ENCODE peak calls at places on chromosome 7, in five cellular contexts. One of them, this sample, is unnamed. For H3K4me1, the result is how much of the 10 kb centered on the place peaks cover.

GRCh38 chr7:131745645-131746248 is 189.3 kb upstream of the PODXL start:
- DNase-seq in SJSA1: no peak
- DNase-seq in right cardiac atrium: peak
- DNase-seq in CD8-positive, alpha-beta T cell: no peak
- DNase-seq in adrenal gland: peak
- DNase-seq in this sample: no peak

GRCh38 chr7:158812684-158813083 is 16.6 kb downstream of the ESYT2 start:
- DNase-seq in CD8-positive, alpha-beta T cell: peak
- DNase-seq in right cardiac atrium: no peak
- DNase-seq in adrenal gland: no peak
- DNase-seq in SJSA1: no peak
- DNase-seq in this sample: no peak

GRCh38 chr7:117582219-117582704 is 102.4 kb downstream of the CFTR start:
- DNase-seq in CD8-positive, alpha-beta T cell: no peak
- DNase-seq in adrenal gland: peak
- DNase-seq in right cardiac atrium: peak
- DNase-seq in SJSA1: no peak
- DNase-seq in this sample: peak

GRCh38 chr7:92837214-92837749 is 909 bp upstream of the CDK6 start:
- DNase-seq in SJSA1: no peak
- DNase-seq in adrenal gland: no peak
- DNase-seq in right cardiac atrium: no peak
- DNase-seq in CD8-positive, alpha-beta T cell: no peak
- DNase-seq in this sample: no peak

GRCh38 chr7:5523052-5523711 is 99.5 kb upstream of the TNRC18 start:
- DNase-seq in adrenal gland: no peak
- DNase-seq in right cardiac atrium: no peak
- DNase-seq in SJSA1: peak
- DNase-seq in CD8-positive, alpha-beta T cell: no peak
- DNase-seq in this sample: no peak

GRCh38 chr7:90655566-90655965 is 59.4 kb downstream of the CDK14 start:
- DNase-seq in right cardiac atrium: no peak
- DNase-seq in SJSA1: no peak
- DNase-seq in adrenal gland: no peak
- DNase-seq in CD8-positive, alpha-beta T cell: no peak
- DNase-seq in this sample: no peak

GRCh38 chr7:69374036-69374420 is 224.2 kb upstream of the AUTS2 start:
- DNase-seq in CD8-positive, alpha-beta T cell: no peak
- DNase-seq in right cardiac atrium: no peak
- DNase-seq in SJSA1: no peak
- DNase-seq in adrenal gland: no peak
- DNase-seq in this sample: no peak

GRCh38 chr7:116661741-116662329 is 10.2 kb upstream of the MET start:
- DNase-seq in CD8-positive, alpha-beta T cell: no peak
- DNase-seq in adrenal gland: no peak
- DNase-seq in SJSA1: no peak
- DNase-seq in right cardiac atrium: no peak
- DNase-seq in this sample: no peak

GRCh38 chr7:5491251-5492044 is 67.8 kb upstream of the TNRC18 start:
- DNase-seq in right cardiac atrium: peak
- DNase-seq in CD8-positive, alpha-beta T cell: no peak
- DNase-seq in SJSA1: no peak
- DNase-seq in adrenal gland: no peak
- DNase-seq in this sample: no peak

GRCh38 chr7:94529516-94529915 is 19.9 kb downstream of the CASD1 start:
- DNase-seq in right cardiac atrium: no peak
- DNase-seq in CD8-positive, alpha-beta T cell: no peak
- DNase-seq in SJSA1: no peak
- DNase-seq in adrenal gland: no peak
- DNase-seq in this sample: no peak

GRCh38 chr7:151792671-151793070 is 84.2 kb downstream of the PRKAG2 start:
- DNase-seq in right cardiac atrium: no peak
- DNase-seq in SJSA1: no peak
- DNase-seq in adrenal gland: no peak
- DNase-seq in CD8-positive, alpha-beta T cell: no peak
- DNase-seq in this sample: no peak

GRCh38 chr7:133575726-133576125 is 322.8 kb downstream of the EXOC4 start:
- DNase-seq in SJSA1: no peak
- DNase-seq in CD8-positive, alpha-beta T cell: no peak
- DNase-seq in right cardiac atrium: no peak
- DNase-seq in adrenal gland: no peak
- DNase-seq in this sample: no peak

GRCh38 chr7:47543659-47544058 is 38.3 kb downstream of the TNS3 start:
- DNase-seq in adrenal gland: no peak
- DNase-seq in SJSA1: no peak
- DNase-seq in CD8-positive, alpha-beta T cell: no peak
- DNase-seq in right cardiac atrium: no peak
- DNase-seq in this sample: no peak
- H3K4me1 ChIP-seq in adrenal gland: under half
- H3K4me1 ChIP-seq in SJSA1: under half
- H3K4me1 ChIP-seq in CD8-positive, alpha-beta T cell: under half
- H3K4me1 ChIP-seq in right cardiac atrium: under half
- H3K4me1 ChIP-seq in this sample: under half

GRCh38 chr7:29975564-29975963 is 14.0 kb downstream of the SCRN1 start:
- DNase-seq in CD8-positive, alpha-beta T cell: no peak
- DNase-seq in right cardiac atrium: no peak
- DNase-seq in adrenal gland: no peak
- DNase-seq in SJSA1: no peak
- DNase-seq in this sample: no peak

GRCh38 chr7:29974286-29974685 is 15.3 kb downstream of the SCRN1 start:
- DNase-seq in CD8-positive, alpha-beta T cell: no peak
- DNase-seq in adrenal gland: no peak
- DNase-seq in SJSA1: no peak
- DNase-seq in right cardiac atrium: no peak
- DNase-seq in this sample: no peak

GRCh38 chr7:29976265-29976664 is 13.3 kb downstream of the SCRN1 start:
- DNase-seq in CD8-positive, alpha-beta T cell: no peak
- DNase-seq in right cardiac atrium: no peak
- DNase-seq in SJSA1: no peak
- DNase-seq in adrenal gland: no peak
- DNase-seq in this sample: no peak

GRCh38 chr7:29977926-29978652 is 11.5 kb downstream of the SCRN1 start:
- DNase-seq in right cardiac atrium: no peak
- DNase-seq in adrenal gland: no peak
- DNase-seq in SJSA1: no peak
- DNase-seq in CD8-positive, alpha-beta T cell: no peak
- DNase-seq in this sample: no peak

GRCh38 chr7:29976673-29977072 is 12.9 kb downstream of the SCRN1 start:
- DNase-seq in SJSA1: no peak
- DNase-seq in adrenal gland: peak
- DNase-seq in right cardiac atrium: peak
- DNase-seq in CD8-positive, alpha-beta T cell: no peak
- DNase-seq in this sample: no peak
- H3K27ac ChIP-seq in SJSA1: no peak
- H3K27ac ChIP-seq in adrenal gland: no peak
- H3K27ac ChIP-seq in right cardiac atrium: peak
- H3K27ac ChIP-seq in CD8-positive, alpha-beta T cell: no peak
- H3K27ac ChIP-seq in this sample: peak

DNA sequence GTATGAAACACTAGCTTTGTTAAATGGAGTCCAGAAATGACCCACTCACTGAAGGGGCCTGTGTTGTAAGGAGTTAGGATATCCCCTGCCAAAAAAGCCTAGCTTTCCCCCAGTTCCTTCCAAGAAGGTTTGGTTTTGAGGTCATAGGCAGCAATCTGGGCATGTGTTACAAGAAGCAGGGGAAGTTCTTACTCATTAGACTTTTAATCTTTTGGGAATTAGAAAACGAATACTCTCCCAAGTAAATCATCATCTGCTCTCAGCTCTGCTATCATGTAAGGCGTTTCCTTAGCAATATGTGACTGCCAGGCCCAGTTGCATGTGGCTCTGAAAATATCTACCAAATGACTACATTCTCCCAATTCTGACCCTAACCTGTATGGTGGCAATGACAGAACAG is 3.7 kb downstream of the NOD1 start:
- DNase-seq in CD8-positive, alpha-beta T cell: no peak
- DNase-seq in right cardiac atrium: peak
- DNase-seq in adrenal gland: no peak
- DNase-seq in SJSA1: no peak
- DNase-seq in this sample: no peak
- H3K4me1 ChIP-seq in CD8-positive, alpha-beta T cell: under half
- H3K4me1 ChIP-seq in right cardiac atrium: under half
- H3K4me1 ChIP-seq in adrenal gland: under half
- H3K4me1 ChIP-seq in SJSA1: under half
- H3K4me1 ChIP-seq in this sample: half or more

DNA sequence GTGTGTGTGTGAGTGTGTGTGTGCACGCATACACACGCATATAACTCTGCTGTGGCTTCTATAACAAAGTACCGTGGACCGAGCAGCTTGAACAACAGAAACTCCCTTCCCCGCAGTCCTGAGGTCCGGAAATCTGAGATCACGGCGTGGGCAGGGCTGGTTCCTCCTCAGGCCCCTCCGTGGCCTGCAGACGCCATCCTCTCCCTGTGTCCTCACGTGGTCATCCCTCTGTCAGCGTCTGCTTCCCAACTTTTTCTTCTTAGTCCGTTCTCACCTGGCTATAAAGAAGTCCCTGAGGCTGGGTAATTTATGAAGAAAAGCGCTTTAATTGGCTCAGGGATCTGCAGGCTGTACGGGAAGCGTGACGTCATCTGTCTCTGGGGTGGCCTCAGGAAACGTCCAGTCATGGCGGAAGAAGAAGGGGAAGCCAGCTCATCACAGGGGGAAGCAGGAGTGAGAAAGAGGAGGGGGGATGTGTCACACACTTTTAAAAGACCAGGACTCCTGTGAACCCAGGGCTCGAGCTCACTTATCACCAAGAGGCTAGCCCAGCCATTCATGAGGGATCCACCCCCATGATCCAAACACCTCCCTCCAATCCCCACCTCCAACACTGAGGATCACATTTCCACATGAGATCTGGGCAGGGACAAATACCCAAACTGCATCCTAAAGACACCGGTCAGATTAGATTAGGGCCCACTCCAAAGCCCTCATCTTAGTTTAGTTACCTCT is 91.2 kb upstream of the INSIG1 start:
- DNase-seq in right cardiac atrium: peak
- DNase-seq in SJSA1: peak
- DNase-seq in CD8-positive, alpha-beta T cell: peak
- DNase-seq in adrenal gland: peak
- DNase-seq in this sample: peak
- H3K27ac ChIP-seq in right cardiac atrium: peak
- H3K27ac ChIP-seq in SJSA1: peak
- H3K27ac ChIP-seq in CD8-positive, alpha-beta T cell: peak
- H3K27ac ChIP-seq in adrenal gland: no peak
- H3K27ac ChIP-seq in this sample: peak

GRCh38 chr7:123649956-123650355 is 5.7 kb upstream of the LMOD2 start:
- DNase-seq in right cardiac atrium: no peak
- DNase-seq in adrenal gland: no peak
- DNase-seq in SJSA1: no peak
- DNase-seq in CD8-positive, alpha-beta T cell: no peak
- DNase-seq in this sample: no peak

GRCh38 chr7:123652406-123652805 is 3.3 kb upstream of the LMOD2 start:
- DNase-seq in CD8-positive, alpha-beta T cell: no peak
- DNase-seq in SJSA1: no peak
- DNase-seq in adrenal gland: no peak
- DNase-seq in right cardiac atrium: no peak
- DNase-seq in this sample: no peak

GRCh38 chr7:123653162-123653561 is 2.5 kb upstream of the LMOD2 start:
- DNase-seq in CD8-positive, alpha-beta T cell: no peak
- DNase-seq in SJSA1: no peak
- DNase-seq in right cardiac atrium: no peak
- DNase-seq in adrenal gland: no peak
- DNase-seq in this sample: no peak

GRCh38 chr7:123647106-123647730 is 8.4 kb upstream of the LMOD2 start:
- DNase-seq in SJSA1: no peak
- DNase-seq in adrenal gland: no peak
- DNase-seq in right cardiac atrium: no peak
- DNase-seq in CD8-positive, alpha-beta T cell: no peak
- DNase-seq in this sample: no peak

DNA sequence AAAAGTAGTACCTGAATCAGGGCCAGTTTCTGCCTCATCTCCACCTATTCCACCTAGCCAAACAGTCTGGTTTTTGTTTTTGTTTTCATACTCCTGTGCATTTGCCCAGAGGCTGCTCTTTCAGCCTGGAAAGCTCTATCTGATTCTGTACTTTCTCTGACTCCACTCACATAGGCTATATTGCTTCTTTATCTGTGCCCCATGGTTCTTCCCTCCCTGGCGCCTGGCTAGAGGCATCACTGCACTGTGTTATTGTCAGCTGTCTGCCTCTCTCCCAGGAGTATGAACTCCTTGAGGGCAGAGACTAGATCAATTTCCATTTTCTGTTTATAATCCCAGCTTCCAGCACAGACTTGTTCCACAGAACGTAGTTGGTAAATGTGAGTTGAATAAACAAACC is 5.1 kb upstream of the LMOD2 start:
- DNase-seq in adrenal gland: no peak
- DNase-seq in SJSA1: no peak
- DNase-seq in CD8-positive, alpha-beta T cell: no peak
- DNase-seq in right cardiac atrium: no peak
- DNase-seq in this sample: no peak
- H3K4me1 ChIP-seq in adrenal gland: under half
- H3K4me1 ChIP-seq in SJSA1: under half
- H3K4me1 ChIP-seq in CD8-positive, alpha-beta T cell: under half
- H3K4me1 ChIP-seq in right cardiac atrium: under half
- H3K4me1 ChIP-seq in this sample: under half

This sample was measured in heart left ventricle.